ENCODE peak calls at places on chromosome 16, in nine cellular contexts. Z, X, S, O, D, N, B, P and H are unnamed samples. For H3K27me3, the result is how much of the 10 kb centered on the place peaks cover.

GRCh38 chr16:19831678-19832077 is 53.0 kb downstream of the GPRC5B start:
- DNase-seq in N (no peak), S (no peak), O (no peak), X (no peak), B (no peak), Z (no peak), P (peak), D (peak), H (no peak)

GRCh38 chr16:72094266-72094610 is 591 bp downstream of the DHX38 start:
- DNase-seq in N (no peak), Z (no peak), X (no peak), O (no peak), P (no peak), S (no peak), B (no peak), D (no peak), H (no peak)

GRCh38 chr16:86063696-86064405 is 164.9 kb downstream of the IRF8 start:
- DNase-seq in O (no peak), S (no peak), N (no peak), B (no peak), P (no peak), Z (peak), X (no peak), D (no peak), H (no peak)

GRCh38 chr16:16108759-16109158 is 114.5 kb downstream of the ABCC6 start:
- DNase-seq in D (no peak), N (no peak), Z (no peak), B (no peak), P (no peak), O (no peak), X (no peak), S (no peak), H (no peak)

GRCh38 chr16:23387666-23388065 is 65.3 kb downstream of the COG7 start:
- DNase-seq in D (no peak), Z (peak), N (no peak), P (no peak), O (no peak), X (no peak), B (no peak), S (no peak), H (no peak)

GRCh38 chr16:84505249-84506156 is 1.0 kb upstream of the MEAK7 start:
- DNase-seq in P (no peak), B (no peak), O (no peak), N (no peak), D (no peak), X (no peak), S (no peak), Z (no peak), H (no peak)

GRCh38 chr16:3135120-3135715 is 389 bp downstream of the ZNF213 start:
- DNase-seq in P (no peak), X (no peak), O (no peak), B (no peak), S (no peak), D (no peak), N (no peak), Z (no peak), H (no peak)

GRCh38 chr16:50534091-50534490 is 14.1 kb upstream of the NKD1 start:
- DNase-seq in P (no peak), D (no peak), O (no peak), N (no peak), S (no peak), B (no peak), X (no peak), Z (no peak), H (no peak)

GRCh38 chr16:6016530-6017184 is 919.1 kb upstream of the EEF2KMT start:
- DNase-seq in D (no peak), S (no peak), P (no peak), B (no peak), X (no peak), Z (no peak), O (no peak), N (no peak), H (no peak)

GRCh38 chr16:11526921-11527320 is 59.8 kb downstream of the LITAF start:
- DNase-seq in Z (no peak), O (no peak), S (no peak), P (no peak), X (no peak), D (no peak), B (no peak), N (no peak), H (no peak)

GRCh38 chr16:71883849-71884638 is at the start of gene ZNF821:
- DNase-seq in B (peak), Z (peak), O (peak), X (peak), D (peak), N (peak), S (no peak), P (peak), H (peak)

GRCh38 chr16:86910821-86911220 is 332.5 kb downstream of the FOXL1 start:
- DNase-seq in N (no peak), Z (no peak), X (no peak), D (no peak), O (no peak), P (no peak), S (no peak), B (no peak), H (no peak)

GRCh38 chr16:74700206-74701040 is at the start of gene MLKL:
- DNase-seq in N (peak), B (peak), D (peak), O (peak), X (peak), P (peak), S (peak), Z (peak), H (peak)

GRCh38 chr16:64809876-64810629 is 311.8 kb downstream of the CDH11 start:
- DNase-seq in N (no peak), X (no peak), O (no peak), P (no peak), Z (no peak), D (no peak), S (no peak), B (no peak), H (no peak)

GRCh38 chr16:58678716-58679115 is 5.9 kb downstream of the SLC38A7 start:
- DNase-seq in P (peak), Z (no peak), B (peak), N (no peak), X (peak), S (no peak), O (no peak), D (peak), H (no peak)

GRCh38 chr16:9449597-9449996 is 358.2 kb downstream of the HAPSTR1 start:
- DNase-seq in P (no peak), S (no peak), O (no peak), D (no peak), Z (no peak), N (no peak), B (no peak), X (no peak), H (no peak)

GRCh38 chr16:9366048-9366969 is 274.9 kb downstream of the HAPSTR1 start:
- DNase-seq in O (no peak), B (no peak), S (no peak), X (no peak), D (no peak), P (no peak), N (no peak), Z (no peak), H (no peak)

GRCh38 chr16:17252064-17252463 is 218.7 kb downstream of the XYLT1 start:
- DNase-seq in D (no peak), B (no peak), N (no peak), S (no peak), O (no peak), P (no peak), Z (no peak), X (no peak), H (no peak)

GRCh38 chr16:12661656-12662172 is 142.0 kb downstream of the CPPED1 start:
- DNase-seq in B (no peak), P (peak), Z (no peak), D (no peak), O (no peak), X (no peak), N (no peak), S (no peak), H (no peak)

GRCh38 chr16:80009971-80010659 is 409.6 kb upstream of the MAF start:
- DNase-seq in P (no peak), D (no peak), X (no peak), N (peak), Z (no peak), B (no peak), O (no peak), S (no peak), H (no peak)

GRCh38 chr16:26664086-26664485 is 402.6 kb upstream of the C16orf82 start:
- DNase-seq in Z (no peak), S (no peak), O (no peak), N (no peak), P (no peak), X (no peak), B (no peak), D (no peak), H (no peak)

GRCh38 chr16:89841275-89841674 is 13.0 kb downstream of the SPIRE2 start:
- DNase-seq in D (no peak), N (no peak), P (no peak), O (no peak), Z (no peak), S (no peak), B (no peak), X (no peak), H (no peak)

GRCh38 chr16:3655030-3655790 is 719 bp downstream of the DNASE1 start:
- DNase-seq in N (no peak), B (peak), O (no peak), X (no peak), P (no peak), Z (peak), D (peak), S (no peak), H (no peak)

GRCh38 chr16:2500634-2500936 is 13.2 kb upstream of the ATP6V0C start:
- DNase-seq in S (no peak), N (no peak), Z (no peak), P (no peak), B (no peak), D (no peak), X (no peak), O (no peak), H (no peak)

GRCh38 chr16:85211247-85211910 is 99.1 kb upstream of the CIBAR2 start:
- DNase-seq in X (no peak), S (no peak), Z (no peak), O (no peak), B (no peak), P (no peak), N (no peak), D (no peak), H (no peak)

GRCh38 chr16:85370881-85371651 is 242.1 kb upstream of the GSE1 start:
- DNase-seq in X (peak), N (no peak), S (no peak), B (peak), O (no peak), D (no peak), P (peak), Z (peak), H (peak)

GRCh38 chr16:23254338-23254737 is 47.8 kb upstream of the SCNN1B start:
- DNase-seq in Z (no peak), O (no peak), N (no peak), B (no peak), X (no peak), D (no peak), S (no peak), P (no peak), H (no peak)

GRCh38 chr16:23952128-23953041 is 116.6 kb downstream of the PRKCB start:
- DNase-seq in D (no peak), Z (no peak), P (peak), N (no peak), X (no peak), S (no peak), B (no peak), O (no peak), H (no peak)

GRCh38 chr16:2226245-2226793 is 2.9 kb downstream of the E4F1 start:
- DNase-seq in B (no peak), Z (no peak), N (no peak), X (no peak), O (no peak), D (no peak), S (no peak), P (no peak), H (no peak)

GRCh38 chr16:21083729-21084268 is 66.8 kb downstream of the DNAH3 start:
- DNase-seq in B (peak), P (peak), S (no peak), O (peak), D (peak), Z (peak), N (peak), X (peak), H (peak)

GRCh38 chr16:11524098-11524760 is 62.5 kb downstream of the LITAF start:
- DNase-seq in P (no peak), B (no peak), Z (no peak), N (no peak), O (no peak), X (no peak), S (no peak), D (no peak), H (no peak)

GRCh38 chr16:86575754-86576557 is 2.4 kb upstream of the FOXL1 start:
- DNase-seq in S (no peak), B (no peak), N (peak), P (peak), Z (peak), O (peak), X (no peak), D (peak), H (peak)

GRCh38 chr16:11727945-11728543 is 14.6 kb downstream of the TXNDC11 start:
- DNase-seq in Z (no peak), B (no peak), N (no peak), X (no peak), P (no peak), D (no peak), O (no peak), S (no peak), H (no peak)

GRCh38 chr16:27890006-27890405 is 173.5 kb downstream of the GSG1L start:
- DNase-seq in N (no peak), X (no peak), D (no peak), O (no peak), Z (no peak), P (no peak), S (no peak), B (no peak), H (no peak)

GRCh38 chr16:27892879-27893278 is 170.6 kb downstream of the GSG1L start:
- DNase-seq in B (no peak), N (no peak), Z (no peak), O (no peak), D (no peak), X (no peak), P (no peak), S (no peak), H (no peak)

GRCh38 chr16:27890866-27891265 is 172.6 kb downstream of the GSG1L start:
- DNase-seq in P (no peak), X (no peak), N (no peak), B (no peak), D (no peak), O (no peak), S (no peak), Z (no peak), H (no peak)

GRCh38 chr16:27899736-27900135 is 163.8 kb downstream of the GSG1L start:
- DNase-seq in D (no peak), S (no peak), B (no peak), Z (no peak), N (no peak), P (no peak), X (no peak), O (no peak), H (no peak)

DNA sequence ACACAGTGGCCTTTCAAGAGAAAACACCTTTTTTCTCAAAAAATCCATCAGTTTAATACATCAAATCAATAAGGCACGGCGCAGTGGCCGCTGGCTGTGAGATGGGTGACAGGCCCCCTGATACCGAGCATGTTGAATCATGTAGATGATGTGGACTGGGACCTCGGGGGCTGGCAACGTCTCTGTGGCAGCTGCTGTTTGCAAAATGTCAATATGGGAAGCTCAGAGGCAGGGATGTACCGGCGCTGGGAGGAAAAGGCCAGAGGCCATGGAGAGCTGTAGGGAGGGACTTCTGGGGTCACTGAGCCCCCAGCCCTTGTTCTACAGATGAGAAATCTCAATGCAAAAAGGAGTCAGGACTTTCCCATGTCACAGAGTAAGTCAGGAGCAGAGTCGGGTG is 169.1 kb downstream of the GSG1L start:
- DNase-seq in D (no peak), B (no peak), O (no peak), X (no peak), Z (no peak), N (no peak), S (no peak), P (no peak), H (no peak)
- H3K27me3 ChIP-seq in D (under half), B (under half), O (under half), X (under half), Z (under half), N (under half), S (under half), P (under half), H (under half)

GRCh38 chr16:88650749-88651275 is at the start of gene CYBA:
- DNase-seq in B (peak), Z (peak), S (peak), X (peak), N (peak), O (peak), D (peak), P (peak), H (peak)
- TF ChIP-seq POLR2A in B (no peak), Z (peak), S (peak), X (peak), N (no peak), O (peak), D (no peak), P (no peak), H (no peak)

GRCh38 chr16:54286067-54286329 is 589 bp downstream of the IRX3 start:
- DNase-seq in D (no peak), O (no peak), N (no peak), X (no peak), S (no peak), Z (no peak), B (no peak), P (no peak), H (no peak)

GRCh38 chr16:54284319-54284930 is 2.2 kb downstream of the IRX3 start:
- DNase-seq in S (no peak), O (no peak), B (no peak), D (no peak), N (no peak), Z (no peak), P (no peak), X (peak), H (no peak)

GRCh38 chr16:54283735-54284318 is 2.8 kb downstream of the IRX3 start:
- DNase-seq in D (no peak), B (no peak), P (no peak), O (no peak), S (no peak), Z (no peak), X (no peak), N (no peak), H (no peak)

GRCh38 chr16:54285414-54286066 is 1.0 kb downstream of the IRX3 start:
- DNase-seq in B (no peak), D (no peak), X (peak), P (no peak), Z (no peak), O (no peak), S (no peak), N (no peak), H (no peak)

DNA sequence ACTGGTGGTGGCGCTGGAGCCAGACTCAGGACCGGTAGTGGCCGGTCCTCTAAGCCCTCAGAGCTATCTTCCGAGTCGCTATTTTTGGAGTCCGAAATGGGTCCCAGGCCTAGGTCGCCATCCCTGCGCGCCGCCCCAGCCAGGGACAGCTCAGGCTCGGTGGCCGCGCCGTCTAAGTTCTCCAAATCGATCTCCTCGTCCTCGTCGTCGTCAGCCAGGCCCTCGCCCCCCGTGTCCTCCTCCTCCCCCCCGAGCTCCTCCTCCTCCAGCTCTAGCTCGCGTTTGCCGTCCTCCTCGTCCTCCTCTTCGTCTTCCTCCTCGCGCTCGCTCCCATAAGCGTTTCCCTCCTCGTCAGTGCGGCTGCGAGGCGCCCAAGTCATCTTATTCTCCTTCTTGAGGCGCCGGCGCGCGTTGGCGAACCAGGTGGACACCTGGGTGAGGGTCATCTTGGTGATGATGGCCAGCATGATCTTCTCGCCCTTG is 1.6 kb downstream of the IRX3 start:
- DNase-seq in N (no peak), X (no peak), B (no peak), S (no peak), P (no peak), D (no peak), Z (no peak), O (no peak), H (no peak)
- H3K27me3 ChIP-seq in N (under half), X (under half), B (half or more), S (under half), P (under half), D (under half), Z (under half), O (under half), H (under half)

GRCh38 chr16:30394603-30395154 is 541 bp upstream of the ZNF48 start:
- DNase-seq in Z (no peak), S (no peak), N (no peak), X (no peak), B (no peak), D (no peak), P (no peak), O (no peak), H (no peak)

GRCh38 chr16:30397056-30397455 is 1.8 kb downstream of the ZNF48 start:
- DNase-seq in Z (no peak), P (no peak), N (no peak), D (no peak), S (no peak), X (no peak), B (no peak), O (no peak), H (no peak)

GRCh38 chr16:30397776-30398659 is 2.8 kb downstream of the ZNF48 start:
- DNase-seq in N (no peak), Z (no peak), P (no peak), O (peak), X (no peak), S (no peak), D (no peak), B (no peak), H (no peak)

GRCh38 chr16:30395992-30396560 is 856 bp downstream of the ZNF48 start:
- DNase-seq in X (no peak), Z (no peak), N (no peak), S (no peak), D (no peak), O (no peak), B (no peak), P (no peak), H (no peak)

GRCh38 chr16:30395155-30395991 is at the start of gene ZNF48:
- DNase-seq in X (peak), S (no peak), O (peak), Z (peak), N (peak), B (peak), D (peak), P (peak), H (peak)
- TF ChIP-seq POLR2A in X (peak), S (peak), O (peak), Z (peak), N (no peak), B (no peak), D (peak), P (no peak), H (peak)

DNA sequence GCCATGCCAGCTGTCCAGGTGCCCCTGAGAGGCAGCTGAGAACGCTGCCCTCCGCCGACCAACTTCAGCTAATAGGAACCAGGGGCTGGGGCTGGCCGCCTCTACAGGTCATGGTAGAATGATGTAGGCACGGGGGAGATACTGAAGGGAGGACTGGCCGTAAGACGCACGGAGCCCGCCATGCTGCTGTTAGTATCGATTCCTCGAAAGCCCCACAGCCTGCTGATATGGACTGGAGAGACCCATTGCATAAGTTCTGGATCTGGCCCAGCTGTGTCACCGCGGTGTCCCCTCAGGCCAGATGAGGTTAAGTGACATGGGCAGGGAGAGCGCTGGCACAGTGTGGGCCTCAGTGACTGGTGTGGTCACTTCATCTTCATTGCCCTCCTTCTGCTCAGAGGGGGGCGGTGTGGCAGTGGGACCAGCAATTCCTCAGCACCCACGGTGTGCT is 75.6 kb downstream of the AMFR start:
- DNase-seq in O (no peak), S (no peak), N (no peak), P (no peak), Z (peak), X (no peak), B (no peak), D (no peak), H (no peak)
- H3K27me3 ChIP-seq in O (under half), S (under half), N (under half), P (under half), Z (under half), X (under half), B (under half), D (under half), H (under half)

GRCh38 chr16:67206129-67206837 is 7.4 kb downstream of the ELMO3 start:
- DNase-seq in N (no peak), B (no peak), P (no peak), S (no peak), D (no peak), X (no peak), O (no peak), Z (no peak), H (no peak)
- TF ChIP-seq POLR2A in N (no peak), B (no peak), P (no peak), S (no peak), D (no peak), X (no peak), O (no peak), Z (no peak), H (no peak)

GRCh38 chr16:48810436-48810802 is 200.4 kb upstream of the N4BP1 start:
- DNase-seq in O (no peak), P (no peak), X (no peak), S (no peak), N (no peak), B (no peak), Z (no peak), D (no peak), H (no peak)
- H3K27me3 ChIP-seq in O (under half), P (under half), X (under half), S (under half), N (under half), B (under half), Z (under half), D (under half), H (under half)